ENCODE peak calls at places on chromosomes 3 and 15, in nine cellular contexts. S is astrocyte of the spinal cord; Y is stimulated activated CD8-positive, alpha-beta memory T cell treated with anti-CD3 and anti-CD28 coated beads, Interleukin-4, amount 100 ng/mL, for 4 hours; E is AML-193; K is WTC11; A is GM04503; Z is KG1; B is iris pigment epithelial cell; G is ACHN. Q is an unnamed sample.

GRCh38 chr3:127985216-127985615 is 67.0 kb upstream of the SEC61A1 start:
- DNase-seq in Y (no peak), Z (no peak), S (no peak), K (no peak), B (no peak), E (no peak), A (no peak), G (no peak), Q (no peak)

GRCh38 chr15:59918994-59919951 is 84.8 kb upstream of the FOXB1 start:
- DNase-seq in Y (no peak), B (peak; percentile 81), G (peak; percentile 72), E (no peak), K (no peak), A (peak; percentile 13), Z (no peak), S (peak; percentile 79), Q (no peak)

GRCh38 chr3:21894459-21895083 is 143.6 kb upstream of the ZNF385D start:
- DNase-seq in K (no peak), E (peak; percentile 11), G (peak; percentile 35), Y (no peak), S (peak; percentile 59), Z (no peak), B (peak; percentile 35), A (no peak), Q (no peak)

GRCh38 chr15:67824900-67825879 is at the start of gene SKOR1:
- DNase-seq in Z (no peak), K (peak; percentile 74), A (no peak), E (no peak), G (peak; percentile 33), B (peak; percentile 50), Y (no peak), S (peak; percentile 26), Q (no peak)

GRCh38 chr3:58274027-58274614 is 31.9 kb upstream of the RPP14 start:
- DNase-seq in S (peak; percentile 22), A (peak; percentile 35), Z (no peak), G (no peak), B (peak; percentile 46), Y (no peak), K (no peak), E (no peak), Q (no peak)

GRCh38 chr3:28575100-28575747 is 226.6 kb upstream of the AZI2 start:
- DNase-seq in E (no peak), K (peak; percentile 74), Z (no peak), Y (no peak), A (no peak), B (no peak), G (no peak), S (no peak), Q (no peak)

GRCh38 chr15:64536244-64536836 is 76.0 kb downstream of the ZNF609 start:
- DNase-seq in E (no peak), S (peak; percentile 86), A (peak; percentile 51), G (peak; percentile 78), Z (no peak), K (no peak), B (peak; percentile 89), Y (no peak), Q (no peak)

GRCh38 chr3:127867986-127868385 is 45.7 kb upstream of the MGLL start:
- DNase-seq in A (no peak), S (peak; percentile 35), G (no peak), Z (no peak), E (no peak), Y (no peak), K (no peak), B (peak; percentile 58), Q (no peak)

GRCh38 chr3:48678056-48678455 is 7.7 kb downstream of the NCKIPSD start:
- DNase-seq in B (peak; percentile 47), E (no peak), Y (no peak), Z (no peak), G (no peak), S (no peak), A (no peak), K (no peak), Q (no peak)

GRCh38 chr3:193852901-193853300 is 259.9 kb downstream of the OPA1 start:
- DNase-seq in E (no peak), A (no peak), S (peak; percentile 69), Z (no peak), K (no peak), Y (no peak), G (no peak), B (no peak), Q (no peak)

GRCh38 chr3:116579843-116580242 is 129.7 kb upstream of the TUSC7 start:
- DNase-seq in Y (no peak), S (peak; percentile 25), Z (no peak), E (no peak), K (peak; percentile 13), B (peak; percentile 5), A (no peak), G (peak; percentile 16), Q (no peak)

GRCh38 chr15:51470512-51470911 is 129.1 kb downstream of the GLDN start:
- DNase-seq in G (no peak), B (no peak), K (no peak), A (no peak), Z (no peak), Y (no peak), S (no peak), E (no peak), Q (no peak)

GRCh38 chr3:171001957-171002694 is 24.4 kb downstream of the SLC2A2 start:
- DNase-seq in K (no peak), S (peak; percentile 50), A (no peak), B (peak; percentile 94), Z (no peak), G (peak; percentile 86), E (no peak), Y (no peak), Q (no peak)

GRCh38 chr3:197956070-197956469 is 3.9 kb upstream of the LMLN start:
- DNase-seq in A (no peak), G (no peak), E (no peak), Y (no peak), K (no peak), B (no peak), S (no peak), Z (no peak), Q (no peak)

GRCh38 chr3:72996121-72996472 is 514 bp upstream of the PPP4R2 start:
- DNase-seq in A (no peak), B (no peak), E (no peak), K (no peak), S (no peak), Y (no peak), Z (no peak), G (no peak), Q (no peak)

GRCh38 chr3:141448606-141449216 is 38.1 kb upstream of the RASA2 start:
- DNase-seq in B (peak; percentile 85), Z (no peak), A (peak; percentile 58), Y (no peak), K (no peak), S (peak; percentile 55), E (no peak), G (no peak), Q (no peak)

GRCh38 chr3:64444619-64445317 is 219.5 kb upstream of the PRICKLE2 start:
- DNase-seq in B (no peak), Y (no peak), Z (no peak), G (peak; percentile 7), E (no peak), S (no peak), A (no peak), K (peak; percentile 33), Q (no peak)

GRCh38 chr3:106086636-106087035 is 217.8 kb upstream of the CBLB start:
- DNase-seq in E (no peak), B (peak; percentile 4), S (no peak), A (no peak), Y (no peak), K (no peak), G (no peak), Z (no peak), Q (no peak)

GRCh38 chr15:88243895-88244787 is 12.4 kb downstream of the NTRK3 start:
- DNase-seq in E (no peak), B (peak; percentile 17), Y (no peak), K (peak; percentile 37), A (no peak), S (peak; percentile 5), Z (no peak), G (peak; percentile 40), Q (no peak)

GRCh38 chr3:194203482-194204035 is 67.6 kb downstream of the HES1 start:
- DNase-seq in B (no peak), S (no peak), Y (no peak), A (no peak), K (no peak), G (no peak), E (peak; percentile 36), Z (no peak), Q (no peak)

GRCh38 chr3:133894334-133895207 is 1.1 kb downstream of the RAB6B start:
- DNase-seq in E (no peak), Z (no peak), B (no peak), A (no peak), S (no peak), K (peak; percentile 61), G (no peak), Y (no peak), Q (no peak)

GRCh38 chr3:51619983-51620382 is 51.1 kb upstream of the TEX264 start:
- DNase-seq in G (no peak), Z (no peak), K (no peak), E (no peak), B (no peak), A (no peak), S (no peak), Y (no peak), Q (no peak)

GRCh38 chr3:8482960-8483665 is 18.5 kb upstream of the LMCD1 start:
- DNase-seq in K (no peak), Z (no peak), Y (no peak), E (no peak), B (peak; percentile 96), G (peak; percentile 90), S (peak; percentile 96), A (peak; percentile 97), Q (peak; percentile 54)

GRCh38 chr3:186102687-186103086 is 6.2 kb downstream of the ETV5 start:
- DNase-seq in K (no peak), B (no peak), S (no peak), Z (no peak), Y (no peak), A (no peak), G (no peak), E (no peak), Q (no peak)

GRCh38 chr15:57158997-57159668 is 217.2 kb upstream of the CGNL1 start:
- DNase-seq in E (no peak), K (no peak), A (no peak), Y (no peak), S (no peak), G (no peak), Z (no peak), B (no peak), Q (no peak)

GRCh38 chr3:97996988-97997387 is 24.8 kb upstream of the RIOX2 start:
- DNase-seq in G (no peak), Z (no peak), B (no peak), S (no peak), Y (no peak), K (no peak), A (no peak), E (no peak), Q (no peak)

GRCh38 chr3:106013971-106014370 is 145.2 kb upstream of the CBLB start:
- DNase-seq in Z (no peak), Y (no peak), E (peak; percentile 21), S (peak; percentile 76), A (peak; percentile 87), G (no peak), K (no peak), B (peak; percentile 91), Q (no peak)

GRCh38 chr3:55875137-55875536 is 388.0 kb upstream of the WNT5A start:
- DNase-seq in B (no peak), S (no peak), E (no peak), G (no peak), K (no peak), Z (no peak), A (no peak), Y (no peak), Q (no peak)

Q was measured in ascending aorta.